ENCODE peak calls at places on chromosomes 7 and 10, in seven cellular contexts. Q, D, G, U, C, M and Y are unnamed samples.

GRCh38 chr7:128863433-128863989 is 855 bp downstream of the ATP6V1F start:
- DNase-seq in Q (peak; percentile 67), D (peak; percentile 36), G (no peak), U (peak; percentile 75), C (no peak), M (peak; percentile 52), Y (peak; percentile 65)

GRCh38 chr7:18890885-18891621 is 226.4 kb downstream of the TWIST1 start:
- DNase-seq in Q (no peak), D (no peak), G (no peak), U (peak; percentile 18), C (no peak), M (no peak), Y (no peak)

GRCh38 chr10:88657901-88658300 is 6.3 kb upstream of the LIPF start:
- DNase-seq in Q (no peak), D (no peak), G (no peak), U (no peak), C (no peak), M (peak; percentile 67), Y (no peak)

GRCh38 chr10:60155945-60156683 is 233.6 kb downstream of the ANK3 start:
- DNase-seq in Q (no peak), D (no peak), G (no peak), U (no peak), C (no peak), M (no peak), Y (no peak)

GRCh38 chr7:120110169-120110568 is 162.8 kb upstream of the KCND2 start:
- DNase-seq in Q (no peak), D (no peak), G (no peak), U (no peak), C (no peak), M (no peak), Y (no peak)

GRCh38 chr10:124705021-124705740 is 39.0 kb downstream of the FAM53B start:
- DNase-seq in Q (no peak), D (no peak), G (no peak), U (no peak), C (no peak), M (no peak), Y (no peak)

GRCh38 chr10:108812296-108812695 is 1111.0 kb downstream of the XPNPEP1 start:
- DNase-seq in Q (no peak), D (no peak), G (no peak), U (no peak), C (no peak), M (peak; percentile 50), Y (no peak)

GRCh38 chr7:51847461-51848134 is 531.0 kb upstream of the COBL start:
- DNase-seq in Q (peak; percentile 51), D (no peak), G (no peak), U (no peak), C (no peak), M (no peak), Y (no peak)

GRCh38 chr7:85030893-85031292 is 156.0 kb downstream of the SEMA3D start:
- DNase-seq in Q (peak; percentile 52), D (no peak), G (no peak), U (no peak), C (no peak), M (peak; percentile 62), Y (no peak)

GRCh38 chr7:1544896-1545416 is 11.0 kb downstream of the TMEM184A start:
- DNase-seq in Q (no peak), D (no peak), G (no peak), U (no peak), C (peak; percentile 44), M (no peak), Y (no peak)

GRCh38 chr7:83574616-83575015 is 74.3 kb downstream of the SEMA3E start:
- DNase-seq in Q (no peak), D (no peak), G (no peak), U (no peak), C (no peak), M (no peak), Y (no peak)

GRCh38 chr10:103890194-103890658 is 27.8 kb downstream of the STN1 start:
- DNase-seq in Q (no peak), D (no peak), G (no peak), U (no peak), C (no peak), M (no peak), Y (no peak)

GRCh38 chr7:29878081-29878688 is 71.9 kb downstream of the WIPF3 start:
- DNase-seq in Q (peak; percentile 23), D (peak; percentile 21), G (no peak), U (peak; percentile 55), C (no peak), M (peak; percentile 12), Y (peak; percentile 29)

GRCh38 chr7:28102778-28103177 is 77.8 kb downstream of the JAZF1 start:
- DNase-seq in Q (peak; percentile 47), D (no peak), G (no peak), U (no peak), C (no peak), M (peak; percentile 53), Y (no peak)

GRCh38 chr7:144650439-144650838 is 185.4 kb downstream of the TPK1 start:
- DNase-seq in Q (no peak), D (no peak), G (no peak), U (no peak), C (no peak), M (no peak), Y (no peak)

GRCh38 chr10:22849077-22849810 is 78.6 kb upstream of the ARMC3 start:
- DNase-seq in Q (no peak), D (peak; percentile 11), G (no peak), U (no peak), C (peak; percentile 50), M (peak; percentile 38), Y (no peak)

GRCh38 chr10:112658900-112659328 is 211.9 kb downstream of the VTI1A start:
- DNase-seq in Q (no peak), D (no peak), G (no peak), U (no peak), C (no peak), M (peak; percentile 76), Y (no peak)

GRCh38 chr10:106652279-106652678 is 512.2 kb downstream of the SORCS1 start:
- DNase-seq in Q (no peak), D (no peak), G (no peak), U (no peak), C (no peak), M (no peak), Y (peak; percentile 63)

GRCh38 chr10:120507651-120508050 is 50.6 kb downstream of the PLPP4 start:
- DNase-seq in Q (no peak), D (no peak), G (no peak), U (no peak), C (no peak), M (no peak), Y (no peak)

GRCh38 chr7:41383596-41383995 is 319.3 kb downstream of the INHBA start:
- DNase-seq in Q (no peak), D (no peak), G (no peak), U (no peak), C (no peak), M (peak; percentile 53), Y (no peak)

GRCh38 chr7:117190746-117191435 is 132.0 kb downstream of the WNT2 start:
- DNase-seq in Q (no peak), D (no peak), G (no peak), U (no peak), C (no peak), M (peak; percentile 55), Y (no peak)

GRCh38 chr7:134478707-134479106 is 19.8 kb upstream of the AKR1B1 start:
- DNase-seq in Q (no peak), D (no peak), G (no peak), U (no peak), C (no peak), M (no peak), Y (no peak)

GRCh38 chr7:23184709-23185354 is 3.0 kb downstream of the NUP42 start:
- DNase-seq in Q (peak; percentile 29), D (no peak), G (no peak), U (peak; percentile 64), C (no peak), M (peak; percentile 16), Y (peak; percentile 46)

GRCh38 chr7:47180268-47180826 is 401.6 kb downstream of the TNS3 start:
- DNase-seq in Q (peak; percentile 79), D (no peak), G (no peak), U (peak; percentile 50), C (peak; percentile 61), M (peak; percentile 27), Y (peak; percentile 75)

GRCh38 chr7:42244828-42245227 is 7.8 kb upstream of the GLI3 start:
- DNase-seq in Q (no peak), D (no peak), G (no peak), U (no peak), C (no peak), M (peak; percentile 60), Y (no peak)

GRCh38 chr10:18616337-18616736 is 35.0 kb downstream of the NSUN6 start:
- DNase-seq in Q (no peak), D (no peak), G (no peak), U (no peak), C (no peak), M (no peak), Y (no peak)

GRCh38 chr7:139559364-139560105 is 36.0 kb downstream of the CLEC2L start:
- DNase-seq in Q (no peak), D (no peak), G (no peak), U (no peak), C (no peak), M (no peak), Y (no peak)

GRCh38 chr10:51602326-51602725 is 97.1 kb downstream of the CSTF2T start:
- DNase-seq in Q (no peak), D (no peak), G (no peak), U (no peak), C (no peak), M (no peak), Y (no peak)

GRCh38 chr10:111203615-111204014 is 126.8 kb downstream of the ADRA2A start:
- DNase-seq in Q (no peak), D (no peak), G (no peak), U (no peak), C (no peak), M (no peak), Y (no peak)

GRCh38 chr7:142012825-142013506 is 17.3 kb downstream of the MGAM start:
- DNase-seq in Q (no peak), D (no peak), G (no peak), U (no peak), C (no peak), M (no peak), Y (no peak)

GRCh38 chr7:78473011-78473410 is 674.4 kb downstream of the PHTF2 start:
- DNase-seq in Q (no peak), D (no peak), G (no peak), U (no peak), C (no peak), M (peak; percentile 8), Y (no peak)